ENCODE peak calls at places on chromosomes 5 and 9, in nine cellular contexts. One of them, this sample, is unnamed.

GRCh38 chr9:133943781-133944745 is 48.1 kb downstream of the VAV2 start:
- DNase-seq in mammary epithelial cell: peak; percentile 72
- DNase-seq in IMR-90: peak; percentile 26
- DNase-seq in fibroblast of lung: no peak
- DNase-seq in neural progenitor cell: peak; percentile 82
- DNase-seq in GM23248: no peak
- DNase-seq in HCT116: no peak
- DNase-seq in astrocyte: peak; percentile 74
- DNase-seq in NT2/D1: no peak
- DNase-seq in this sample: peak; percentile 56

GRCh38 chr9:99006979-99007378 is 63.3 kb downstream of the COL15A1 start:
- DNase-seq in NT2/D1: no peak
- DNase-seq in mammary epithelial cell: no peak
- DNase-seq in fibroblast of lung: no peak
- DNase-seq in GM23248: no peak
- DNase-seq in HCT116: no peak
- DNase-seq in neural progenitor cell: no peak
- DNase-seq in IMR-90: no peak
- DNase-seq in astrocyte: no peak
- DNase-seq in this sample: no peak

GRCh38 chr5:61256474-61256873 is 75.6 kb upstream of the ZSWIM6 start:
- DNase-seq in mammary epithelial cell: no peak
- DNase-seq in HCT116: no peak
- DNase-seq in astrocyte: no peak
- DNase-seq in fibroblast of lung: peak; percentile 51
- DNase-seq in neural progenitor cell: no peak
- DNase-seq in NT2/D1: no peak
- DNase-seq in GM23248: no peak
- DNase-seq in IMR-90: no peak
- DNase-seq in this sample: no peak

GRCh38 chr9:13444272-13444608 is 164.7 kb upstream of the MPDZ start:
- DNase-seq in neural progenitor cell: no peak
- DNase-seq in mammary epithelial cell: no peak
- DNase-seq in astrocyte: no peak
- DNase-seq in NT2/D1: no peak
- DNase-seq in fibroblast of lung: no peak
- DNase-seq in GM23248: no peak
- DNase-seq in HCT116: no peak
- DNase-seq in IMR-90: no peak
- DNase-seq in this sample: no peak

GRCh38 chr5:10756539-10756938 is 4.5 kb downstream of the DAP start:
- DNase-seq in GM23248: peak; percentile 81
- DNase-seq in astrocyte: peak; percentile 88
- DNase-seq in neural progenitor cell: no peak
- DNase-seq in NT2/D1: no peak
- DNase-seq in fibroblast of lung: peak; percentile 62
- DNase-seq in mammary epithelial cell: no peak
- DNase-seq in HCT116: no peak
- DNase-seq in IMR-90: peak; percentile 53
- DNase-seq in this sample: no peak

GRCh38 chr5:122415481-122416120 is 103.6 kb downstream of the SNCAIP start:
- DNase-seq in IMR-90: peak; percentile 80
- DNase-seq in astrocyte: peak; percentile 57
- DNase-seq in GM23248: peak; percentile 75
- DNase-seq in NT2/D1: peak; percentile 70
- DNase-seq in fibroblast of lung: peak; percentile 83
- DNase-seq in neural progenitor cell: peak; percentile 83
- DNase-seq in HCT116: peak; percentile 38
- DNase-seq in mammary epithelial cell: peak; percentile 41
- DNase-seq in this sample: peak; percentile 53

GRCh38 chr5:87126869-87127268 is 140.8 kb upstream of the RASA1 start:
- DNase-seq in fibroblast of lung: no peak
- DNase-seq in NT2/D1: no peak
- DNase-seq in HCT116: no peak
- DNase-seq in astrocyte: no peak
- DNase-seq in neural progenitor cell: no peak
- DNase-seq in GM23248: no peak
- DNase-seq in mammary epithelial cell: no peak
- DNase-seq in IMR-90: no peak
- DNase-seq in this sample: no peak

GRCh38 chr9:101376117-101376866 is 8.5 kb downstream of the BAAT start:
- DNase-seq in mammary epithelial cell: peak; percentile 19
- DNase-seq in IMR-90: peak; percentile 63
- DNase-seq in HCT116: no peak
- DNase-seq in neural progenitor cell: no peak
- DNase-seq in astrocyte: peak; percentile 95
- DNase-seq in GM23248: peak; percentile 95
- DNase-seq in fibroblast of lung: no peak
- DNase-seq in NT2/D1: no peak
- DNase-seq in this sample: no peak

GRCh38 chr9:137811283-137811870 is 66.2 kb upstream of the CACNA1B start:
- DNase-seq in IMR-90: no peak
- DNase-seq in fibroblast of lung: no peak
- DNase-seq in astrocyte: no peak
- DNase-seq in mammary epithelial cell: no peak
- DNase-seq in HCT116: no peak
- DNase-seq in neural progenitor cell: no peak
- DNase-seq in NT2/D1: no peak
- DNase-seq in GM23248: no peak
- DNase-seq in this sample: no peak

GRCh38 chr9:20408513-20408912 is 213.8 kb downstream of the MLLT3 start:
- DNase-seq in NT2/D1: no peak
- DNase-seq in astrocyte: no peak
- DNase-seq in HCT116: no peak
- DNase-seq in fibroblast of lung: no peak
- DNase-seq in GM23248: no peak
- DNase-seq in neural progenitor cell: peak; percentile 53
- DNase-seq in mammary epithelial cell: no peak
- DNase-seq in IMR-90: no peak
- DNase-seq in this sample: peak; percentile 8
- H3K9ac ChIP-seq in NT2/D1: no peak overlapping the region
- H3K9ac ChIP-seq in astrocyte: no peak overlapping the region
- H3K9ac ChIP-seq in HCT116: no peak overlapping the region
- H3K9ac ChIP-seq in fibroblast of lung: no peak overlapping the region
- H3K9ac ChIP-seq in GM23248: no peak overlapping the region
- H3K9ac ChIP-seq in neural progenitor cell: no peak overlapping the region
- H3K9ac ChIP-seq in mammary epithelial cell: no peak overlapping the region
- H3K9ac ChIP-seq in IMR-90: no peak overlapping the region
- H3K9ac ChIP-seq in this sample: no peak overlapping the region

DNA sequence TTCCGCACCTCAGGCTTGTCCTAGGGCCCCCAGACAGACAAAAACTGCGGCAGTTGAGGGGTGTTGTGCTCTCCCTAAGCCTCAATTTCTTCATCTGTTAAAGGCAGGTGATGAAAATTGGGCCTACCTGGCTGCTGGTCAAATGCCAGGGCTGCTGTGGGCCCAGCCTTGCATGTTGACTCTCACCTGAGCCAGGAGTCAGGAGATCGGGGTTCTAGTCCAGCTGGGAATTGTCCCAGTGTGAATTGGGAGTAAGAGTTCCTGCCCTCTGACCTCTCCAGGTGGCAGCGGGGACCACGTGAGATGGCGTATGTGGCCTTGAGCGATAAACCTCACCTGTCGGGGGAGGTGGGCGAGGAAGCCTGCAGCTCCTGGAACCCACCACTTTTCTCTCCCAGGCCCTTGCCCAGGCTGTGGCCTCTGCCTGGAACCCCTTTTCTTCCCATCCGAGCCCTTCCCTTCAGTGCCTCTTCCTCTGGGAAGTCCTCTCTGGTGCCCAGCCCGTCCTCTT is 143.5 kb upstream of the IER5L start:
- DNase-seq in neural progenitor cell: no peak
- DNase-seq in mammary epithelial cell: no peak
- DNase-seq in fibroblast of lung: no peak
- DNase-seq in GM23248: no peak
- DNase-seq in IMR-90: no peak
- DNase-seq in NT2/D1: no peak
- DNase-seq in astrocyte: no peak
- DNase-seq in HCT116: no peak
- DNase-seq in this sample: no peak
- H3K9ac ChIP-seq in neural progenitor cell: no peak overlapping the region
- H3K9ac ChIP-seq in mammary epithelial cell: no peak overlapping the region
- H3K9ac ChIP-seq in fibroblast of lung: no peak overlapping the region
- H3K9ac ChIP-seq in GM23248: peak overlapping the region; percentile 75
- H3K9ac ChIP-seq in IMR-90: no peak overlapping the region
- H3K9ac ChIP-seq in NT2/D1: peak overlapping the region; percentile 16
- H3K9ac ChIP-seq in astrocyte: no peak overlapping the region
- H3K9ac ChIP-seq in HCT116: no peak overlapping the region
- H3K9ac ChIP-seq in this sample: no peak overlapping the region

GRCh38 chr9:129404621-129405020 is 216.3 kb downstream of the C9orf50 start:
- DNase-seq in astrocyte: no peak
- DNase-seq in mammary epithelial cell: no peak
- DNase-seq in fibroblast of lung: no peak
- DNase-seq in neural progenitor cell: no peak
- DNase-seq in GM23248: no peak
- DNase-seq in NT2/D1: no peak
- DNase-seq in HCT116: no peak
- DNase-seq in IMR-90: no peak
- DNase-seq in this sample: no peak

GRCh38 chr9:129402931-129403742 is 217.8 kb downstream of the C9orf50 start:
- DNase-seq in mammary epithelial cell: no peak
- DNase-seq in neural progenitor cell: no peak
- DNase-seq in IMR-90: no peak
- DNase-seq in GM23248: no peak
- DNase-seq in astrocyte: no peak
- DNase-seq in fibroblast of lung: no peak
- DNase-seq in HCT116: no peak
- DNase-seq in NT2/D1: no peak
- DNase-seq in this sample: no peak

GRCh38 chr9:129402341-129402739 is 218.6 kb downstream of the C9orf50 start:
- DNase-seq in astrocyte: no peak
- DNase-seq in HCT116: no peak
- DNase-seq in IMR-90: no peak
- DNase-seq in NT2/D1: peak; percentile 43
- DNase-seq in mammary epithelial cell: no peak
- DNase-seq in GM23248: no peak
- DNase-seq in neural progenitor cell: peak; percentile 84
- DNase-seq in fibroblast of lung: no peak
- DNase-seq in this sample: peak; percentile 67

GRCh38 chr9:129405089-129405830 is 215.6 kb downstream of the C9orf50 start:
- DNase-seq in mammary epithelial cell: no peak
- DNase-seq in astrocyte: peak; percentile 73
- DNase-seq in HCT116: no peak
- DNase-seq in IMR-90: peak; percentile 83
- DNase-seq in fibroblast of lung: no peak
- DNase-seq in neural progenitor cell: no peak
- DNase-seq in NT2/D1: peak; percentile 38
- DNase-seq in GM23248: peak; percentile 55
- DNase-seq in this sample: no peak

DNA sequence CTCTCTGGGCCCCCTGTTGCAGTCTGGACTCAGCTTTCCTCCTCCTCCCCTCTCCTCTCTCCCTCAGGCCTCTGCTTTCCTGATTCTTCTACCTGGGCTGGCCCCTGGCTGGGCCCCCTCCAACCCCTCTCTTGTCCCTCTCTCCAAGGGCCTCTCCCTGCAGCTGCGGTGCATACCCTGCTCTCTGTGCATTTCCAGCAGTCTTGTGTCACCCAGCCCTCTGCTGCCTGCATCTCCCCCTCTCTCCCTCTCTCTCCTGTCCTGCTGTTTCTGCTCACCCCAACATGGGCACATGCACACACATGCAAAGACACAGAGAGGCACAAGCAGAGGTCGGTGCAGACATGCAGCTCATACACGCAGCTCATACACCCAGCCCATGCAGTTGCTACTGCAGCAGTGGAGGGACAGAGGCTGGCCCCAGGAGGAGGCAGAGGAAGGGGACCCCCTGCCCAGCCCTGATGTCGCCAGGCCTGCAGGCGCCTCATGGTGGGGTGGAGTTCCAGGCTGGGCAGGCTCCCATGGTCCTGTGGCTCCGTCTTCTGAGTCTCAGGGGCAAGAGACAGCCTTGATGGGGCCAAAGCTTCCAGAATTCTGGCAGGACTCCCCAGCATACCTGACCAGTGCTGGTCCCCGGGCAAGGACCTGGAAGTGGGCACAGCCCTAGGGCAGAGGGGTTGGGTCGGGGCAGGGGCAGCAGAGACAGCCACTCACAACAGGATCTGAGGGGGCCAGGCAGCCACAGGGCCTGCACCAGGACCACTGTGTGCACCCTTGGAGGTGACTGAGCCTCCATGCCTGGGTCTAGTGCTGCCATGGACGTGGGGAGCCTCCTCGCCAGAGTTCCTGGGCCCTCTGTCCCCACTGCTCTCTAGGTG is 216.9 kb downstream of the C9orf50 start:
- DNase-seq in mammary epithelial cell: no peak
- DNase-seq in GM23248: no peak
- DNase-seq in fibroblast of lung: no peak
- DNase-seq in neural progenitor cell: no peak
- DNase-seq in HCT116: no peak
- DNase-seq in astrocyte: no peak
- DNase-seq in IMR-90: no peak
- DNase-seq in NT2/D1: no peak
- DNase-seq in this sample: no peak
- H3K9ac ChIP-seq in mammary epithelial cell: no peak overlapping the region
- H3K9ac ChIP-seq in GM23248: no peak overlapping the region
- H3K9ac ChIP-seq in fibroblast of lung: no peak overlapping the region
- H3K9ac ChIP-seq in neural progenitor cell: no peak overlapping the region
- H3K9ac ChIP-seq in HCT116: peak overlapping the region; percentile 11
- H3K9ac ChIP-seq in astrocyte: no peak overlapping the region
- H3K9ac ChIP-seq in IMR-90: no peak overlapping the region
- H3K9ac ChIP-seq in NT2/D1: peak overlapping the region; percentile 7
- H3K9ac ChIP-seq in this sample: peak overlapping the region; percentile 71

DNA sequence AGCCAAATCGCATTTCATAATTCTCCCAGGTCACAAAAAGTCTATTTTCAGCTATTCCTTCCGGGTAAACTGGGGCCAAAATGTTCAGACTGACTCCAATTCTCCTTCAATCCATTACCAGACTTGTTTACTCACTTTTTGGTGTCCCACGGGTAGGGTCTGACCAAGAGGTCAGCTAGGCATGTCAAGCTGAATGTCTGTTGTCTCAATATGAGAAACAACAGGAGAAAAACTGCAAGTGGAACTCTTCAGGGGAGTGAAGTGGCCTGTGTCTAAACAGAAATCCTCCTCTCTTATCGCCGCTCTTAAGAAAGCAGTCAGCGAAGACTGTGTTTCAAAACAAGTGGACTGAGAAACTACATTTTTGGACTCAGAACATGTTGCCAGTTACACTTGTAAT is 171.2 kb downstream of the APBA1 start:
- DNase-seq in NT2/D1: no peak
- DNase-seq in mammary epithelial cell: no peak
- DNase-seq in HCT116: no peak
- DNase-seq in GM23248: no peak
- DNase-seq in fibroblast of lung: no peak
- DNase-seq in IMR-90: no peak
- DNase-seq in neural progenitor cell: no peak
- DNase-seq in astrocyte: no peak
- DNase-seq in this sample: no peak
- H3K9ac ChIP-seq in NT2/D1: no peak overlapping the region
- H3K9ac ChIP-seq in mammary epithelial cell: no peak overlapping the region
- H3K9ac ChIP-seq in HCT116: no peak overlapping the region
- H3K9ac ChIP-seq in GM23248: no peak overlapping the region
- H3K9ac ChIP-seq in fibroblast of lung: no peak overlapping the region
- H3K9ac ChIP-seq in IMR-90: no peak overlapping the region
- H3K9ac ChIP-seq in neural progenitor cell: no peak overlapping the region
- H3K9ac ChIP-seq in astrocyte: no peak overlapping the region
- H3K9ac ChIP-seq in this sample: no peak overlapping the region

This sample was measured in neuronal stem cell.